ENCODE peak calls at places on chromosomes 12 and 14, in eight cellular contexts. One of them, this sample, is unnamed.

GRCh38 chr12:65926119-65927004 is 102.1 kb downstream of the HMGA2 start:
- DNase-seq in GM23248: no peak
- DNase-seq in PC-3: no peak
- DNase-seq in NCI-H524: no peak
- DNase-seq in Peyer's patch: no peak
- DNase-seq in M059J: no peak
- DNase-seq in NCI-H2081: no peak
- DNase-seq in lower leg skin: no peak
- DNase-seq in this sample: no peak

GRCh38 chr14:104435147-104436046 is 144.2 kb upstream of the C14orf180 start:
- DNase-seq in GM23248: no peak
- DNase-seq in PC-3: no peak
- DNase-seq in lower leg skin: peak; percentile 84
- DNase-seq in NCI-H524: no peak
- DNase-seq in NCI-H2081: no peak
- DNase-seq in M059J: no peak
- DNase-seq in Peyer's patch: no peak
- DNase-seq in this sample: peak; percentile 42

GRCh38 chr14:28280997-28281598 is 485.5 kb upstream of the FOXG1 start:
- DNase-seq in M059J: no peak
- DNase-seq in GM23248: no peak
- DNase-seq in NCI-H2081: no peak
- DNase-seq in NCI-H524: no peak
- DNase-seq in lower leg skin: no peak
- DNase-seq in Peyer's patch: no peak
- DNase-seq in PC-3: no peak
- DNase-seq in this sample: no peak

GRCh38 chr14:68543516-68543915 is 249.4 kb downstream of the ZFP36L1 start:
- DNase-seq in NCI-H2081: no peak
- DNase-seq in PC-3: no peak
- DNase-seq in M059J: no peak
- DNase-seq in Peyer's patch: no peak
- DNase-seq in NCI-H524: no peak
- DNase-seq in GM23248: no peak
- DNase-seq in lower leg skin: no peak
- DNase-seq in this sample: no peak

GRCh38 chr12:117367006-117367638 is 5.7 kb upstream of the NOS1 start:
- DNase-seq in M059J: peak; percentile 66
- DNase-seq in NCI-H2081: peak; percentile 77
- DNase-seq in lower leg skin: peak; percentile 92
- DNase-seq in GM23248: peak; percentile 63
- DNase-seq in Peyer's patch: peak; percentile 84
- DNase-seq in PC-3: peak; percentile 96
- DNase-seq in NCI-H524: peak; percentile 38
- DNase-seq in this sample: peak; percentile 76

GRCh38 chr12:52260351-52261210 is 13.9 kb upstream of the KRT86 start:
- DNase-seq in lower leg skin: no peak
- DNase-seq in Peyer's patch: no peak
- DNase-seq in PC-3: peak; percentile 34
- DNase-seq in NCI-H524: peak; percentile 86
- DNase-seq in NCI-H2081: no peak
- DNase-seq in GM23248: no peak
- DNase-seq in M059J: peak; percentile 66
- DNase-seq in this sample: no peak

GRCh38 chr12:132942611-132943010 is 13.5 kb downstream of the ZNF605 start:
- DNase-seq in M059J: no peak
- DNase-seq in PC-3: no peak
- DNase-seq in NCI-H2081: no peak
- DNase-seq in Peyer's patch: no peak
- DNase-seq in NCI-H524: no peak
- DNase-seq in GM23248: no peak
- DNase-seq in lower leg skin: no peak
- DNase-seq in this sample: no peak

GRCh38 chr14:28308727-28309126 is 457.9 kb upstream of the FOXG1 start:
- DNase-seq in Peyer's patch: no peak
- DNase-seq in NCI-H2081: no peak
- DNase-seq in NCI-H524: no peak
- DNase-seq in GM23248: no peak
- DNase-seq in M059J: peak; percentile 51
- DNase-seq in lower leg skin: no peak
- DNase-seq in PC-3: peak; percentile 87
- DNase-seq in this sample: no peak

GRCh38 chr12:1922075-1922709 is 3.7 kb upstream of the CACNA2D4 start:
- DNase-seq in lower leg skin: peak; percentile 75
- DNase-seq in Peyer's patch: no peak
- DNase-seq in PC-3: no peak
- DNase-seq in NCI-H524: no peak
- DNase-seq in M059J: no peak
- DNase-seq in NCI-H2081: no peak
- DNase-seq in GM23248: no peak
- DNase-seq in this sample: peak; percentile 55

GRCh38 chr12:53097564-53098353 is at the start of gene IGFBP6:
- DNase-seq in GM23248: peak; percentile 90
- DNase-seq in NCI-H2081: peak; percentile 71
- DNase-seq in M059J: peak; percentile 67
- DNase-seq in Peyer's patch: peak; percentile 84
- DNase-seq in NCI-H524: peak; percentile 14
- DNase-seq in lower leg skin: peak; percentile 91
- DNase-seq in PC-3: peak; percentile 63
- DNase-seq in this sample: no peak

GRCh38 chr14:75222208-75222701 is 45.8 kb upstream of the TMED10 start:
- DNase-seq in lower leg skin: no peak
- DNase-seq in GM23248: peak; percentile 96
- DNase-seq in Peyer's patch: peak; percentile 67
- DNase-seq in NCI-H524: no peak
- DNase-seq in NCI-H2081: no peak
- DNase-seq in PC-3: no peak
- DNase-seq in M059J: peak; percentile 83
- DNase-seq in this sample: peak; percentile 69

GRCh38 chr14:103072595-103073366 is 11.2 kb upstream of the LBHD2 start:
- DNase-seq in lower leg skin: no peak
- DNase-seq in Peyer's patch: peak; percentile 78
- DNase-seq in M059J: no peak
- DNase-seq in GM23248: peak; percentile 41
- DNase-seq in PC-3: no peak
- DNase-seq in NCI-H524: no peak
- DNase-seq in NCI-H2081: no peak
- DNase-seq in this sample: no peak

GRCh38 chr12:104220931-104221330 is 5.4 kb downstream of the TXNRD1 start:
- DNase-seq in NCI-H2081: no peak
- DNase-seq in Peyer's patch: no peak
- DNase-seq in GM23248: no peak
- DNase-seq in NCI-H524: no peak
- DNase-seq in lower leg skin: no peak
- DNase-seq in PC-3: no peak
- DNase-seq in M059J: no peak
- DNase-seq in this sample: no peak

GRCh38 chr14:49977126-49977841 is 84.4 kb downstream of the ARF6 start:
- DNase-seq in GM23248: no peak
- DNase-seq in PC-3: no peak
- DNase-seq in Peyer's patch: peak; percentile 67
- DNase-seq in lower leg skin: peak; percentile 64
- DNase-seq in NCI-H524: no peak
- DNase-seq in M059J: no peak
- DNase-seq in NCI-H2081: no peak
- DNase-seq in this sample: no peak

GRCh38 chr14:64817631-64818030 is 62.1 kb downstream of the SPTB start:
- DNase-seq in Peyer's patch: no peak
- DNase-seq in GM23248: peak; percentile 50
- DNase-seq in M059J: peak; percentile 35
- DNase-seq in NCI-H2081: no peak
- DNase-seq in NCI-H524: no peak
- DNase-seq in lower leg skin: peak; percentile 68
- DNase-seq in PC-3: no peak
- DNase-seq in this sample: no peak

GRCh38 chr12:47218191-47218654 is 138.5 kb upstream of the AMIGO2 start:
- DNase-seq in PC-3: no peak
- DNase-seq in lower leg skin: no peak
- DNase-seq in NCI-H2081: no peak
- DNase-seq in NCI-H524: no peak
- DNase-seq in M059J: peak; percentile 46
- DNase-seq in Peyer's patch: no peak
- DNase-seq in GM23248: no peak
- DNase-seq in this sample: no peak